ENCODE peak calls at places on chromosomes 5 and 9, in seven cellular contexts. H, Y, L, R, F, X and D are unnamed samples.

GRCh38 chr9:131477816-131478419 is 24.8 kb upstream of the POMT1 start:
- DNase-seq in X (no peak), F (no peak), Y (no peak), H (no peak), L (no peak), R (no peak), D (no peak)

GRCh38 chr9:120619751-120620655 is 40.0 kb upstream of the CDK5RAP2 start:
- DNase-seq in F (peak; percentile 33), Y (peak; percentile 55), L (peak; percentile 85), H (peak; percentile 80), X (peak; percentile 52), R (peak; percentile 34), D (peak; percentile 84)

GRCh38 chr5:137867664-137868063 is at the start of gene MYOT:
- DNase-seq in R (no peak), X (no peak), Y (no peak), F (peak; percentile 78), L (no peak), H (no peak), D (no peak)

GRCh38 chr9:81372628-81373191 is 316.6 kb downstream of the TLE1 start:
- DNase-seq in F (peak; percentile 68), H (no peak), X (no peak), Y (no peak), L (no peak), R (no peak), D (no peak)

GRCh38 chr5:170681013-170681433 is 102.5 kb upstream of the GABRP start:
- DNase-seq in L (no peak), Y (no peak), R (peak; percentile 83), F (no peak), H (peak; percentile 95), X (peak; percentile 22), D (no peak)

GRCh38 chr5:180649297-180650039 is at the start of gene FLT4:
- DNase-seq in X (no peak), F (no peak), H (peak; percentile 51), L (no peak), Y (no peak), R (no peak), D (no peak)

GRCh38 chr9:21415492-21416267 is 6.8 kb downstream of the IFNA8 start:
- DNase-seq in X (peak; percentile 33), L (peak; percentile 96), R (no peak), F (no peak), Y (peak; percentile 41), H (no peak), D (no peak)

GRCh38 chr5:172739385-172739784 is 31.6 kb downstream of the DUSP1 start:
- DNase-seq in F (no peak), Y (no peak), R (no peak), L (no peak), H (no peak), X (no peak), D (no peak)

GRCh38 chr9:135330307-135330631 is 149.3 kb upstream of the PPP1R26 start:
- DNase-seq in Y (no peak), F (no peak), R (no peak), L (no peak), X (no peak), H (no peak), D (no peak)

GRCh38 chr9:137951107-137951506 is 73.5 kb downstream of the CACNA1B start:
- DNase-seq in F (no peak), L (no peak), Y (no peak), R (no peak), H (no peak), X (no peak), D (no peak)

GRCh38 chr5:142507528-142507927 is 178.4 kb downstream of the FGF1 start:
- DNase-seq in Y (no peak), X (no peak), R (no peak), L (no peak), H (peak; percentile 77), F (no peak), D (peak; percentile 18)

GRCh38 chr5:150302301-150303069 is at the start of gene ARSI:
- DNase-seq in X (peak; percentile 19), L (peak; percentile 27), F (no peak), Y (peak; percentile 40), R (peak; percentile 89), H (peak; percentile 80), D (no peak)

GRCh38 chr9:78144663-78145377 is 91.1 kb upstream of the CEP78 start:
- DNase-seq in L (no peak), F (no peak), X (no peak), H (peak; percentile 11), R (no peak), Y (no peak), D (no peak)

GRCh38 chr5:136115183-136115865 is 17.3 kb upstream of the SMAD5 start:
- DNase-seq in Y (no peak), X (no peak), L (no peak), H (no peak), R (no peak), F (no peak), D (no peak)

GRCh38 chr5:87876616-87877015 is 392.0 kb downstream of the TMEM161B start:
- DNase-seq in X (no peak), F (no peak), Y (no peak), L (no peak), R (no peak), H (no peak), D (no peak)

GRCh38 chr5:17381926-17382325 is 116.1 kb upstream of the TAF11L2 start:
- DNase-seq in L (no peak), R (no peak), Y (peak; percentile 24), F (peak; percentile 33), X (peak; percentile 27), H (no peak), D (peak; percentile 79)

GRCh38 chr5:139312075-139312474 is 18.5 kb downstream of the MATR3 start:
- DNase-seq in F (no peak), H (peak; percentile 86), R (peak; percentile 59), L (no peak), X (no peak), Y (no peak), D (no peak)

GRCh38 chr5:547086-547924 is 23.1 kb upstream of the SLC9A3 start:
- DNase-seq in H (no peak), F (no peak), Y (peak; percentile 20), L (no peak), X (no peak), R (no peak), D (no peak)

GRCh38 chr9:114931407-114931806 is 1.0 kb upstream of the TNFSF8 start:
- DNase-seq in X (no peak), H (no peak), Y (no peak), F (no peak), R (no peak), L (no peak), D (no peak)